ENCODE peak calls at places on chromosomes 5 and 9, in six cellular contexts. One of them, this sample, is unnamed.

GRCh38 chr5:57595530-57596098 is 113.0 kb upstream of the ACTBL2 start:
- DNase-seq in A549: no peak
- DNase-seq in NCI-H345: no peak
- DNase-seq in CD4-positive, alpha-beta T cell: no peak
- DNase-seq in stimulated activated CD4-positive, alpha-beta T cell treated with anti-CD3 and anti-CD28 coated beads, TNF-alpha, amount 100 ng/mL, for 48 hours: no peak
- DNase-seq in activated T-cell treated with anti-CD3 and anti-CD28 coated beads, Interleukin-2, amount 50 U/mL, for 24 hours: no peak
- DNase-seq in this sample: no peak

GRCh38 chr9:23851024-23851629 is 25.1 kb upstream of the ELAVL2 start:
- DNase-seq in A549: peak
- DNase-seq in NCI-H345: peak
- DNase-seq in CD4-positive, alpha-beta T cell: no peak
- DNase-seq in stimulated activated CD4-positive, alpha-beta T cell treated with anti-CD3 and anti-CD28 coated beads, TNF-alpha, amount 100 ng/mL, for 48 hours: no peak
- DNase-seq in activated T-cell treated with anti-CD3 and anti-CD28 coated beads, Interleukin-2, amount 50 U/mL, for 24 hours: no peak
- DNase-seq in this sample: no peak

GRCh38 chr5:136062563-136063274 is 33.9 kb downstream of the TGFBI start:
- DNase-seq in A549: no peak
- DNase-seq in NCI-H345: peak
- DNase-seq in CD4-positive, alpha-beta T cell: no peak
- DNase-seq in stimulated activated CD4-positive, alpha-beta T cell treated with anti-CD3 and anti-CD28 coated beads, TNF-alpha, amount 100 ng/mL, for 48 hours: no peak
- DNase-seq in activated T-cell treated with anti-CD3 and anti-CD28 coated beads, Interleukin-2, amount 50 U/mL, for 24 hours: no peak
- DNase-seq in this sample: no peak

GRCh38 chr9:138053321-138053868 is 175.8 kb downstream of the CACNA1B start:
- DNase-seq in A549: no peak
- DNase-seq in NCI-H345: peak
- DNase-seq in CD4-positive, alpha-beta T cell: no peak
- DNase-seq in stimulated activated CD4-positive, alpha-beta T cell treated with anti-CD3 and anti-CD28 coated beads, TNF-alpha, amount 100 ng/mL, for 48 hours: no peak
- DNase-seq in activated T-cell treated with anti-CD3 and anti-CD28 coated beads, Interleukin-2, amount 50 U/mL, for 24 hours: peak
- DNase-seq in this sample: no peak

GRCh38 chr9:122657527-122657926 is at the start of gene OR1B1:
- DNase-seq in A549: no peak
- DNase-seq in NCI-H345: no peak
- DNase-seq in CD4-positive, alpha-beta T cell: no peak
- DNase-seq in stimulated activated CD4-positive, alpha-beta T cell treated with anti-CD3 and anti-CD28 coated beads, TNF-alpha, amount 100 ng/mL, for 48 hours: no peak
- DNase-seq in activated T-cell treated with anti-CD3 and anti-CD28 coated beads, Interleukin-2, amount 50 U/mL, for 24 hours: no peak
- DNase-seq in this sample: no peak

GRCh38 chr9:70601000-70601929 is 186.8 kb upstream of the KLF9 start:
- DNase-seq in A549: no peak
- DNase-seq in NCI-H345: peak
- DNase-seq in CD4-positive, alpha-beta T cell: no peak
- DNase-seq in stimulated activated CD4-positive, alpha-beta T cell treated with anti-CD3 and anti-CD28 coated beads, TNF-alpha, amount 100 ng/mL, for 48 hours: no peak
- DNase-seq in activated T-cell treated with anti-CD3 and anti-CD28 coated beads, Interleukin-2, amount 50 U/mL, for 24 hours: no peak
- DNase-seq in this sample: no peak

GRCh38 chr5:125075567-125075966 is 329.1 kb upstream of the ZNF608 start:
- DNase-seq in A549: no peak
- DNase-seq in NCI-H345: no peak
- DNase-seq in CD4-positive, alpha-beta T cell: no peak
- DNase-seq in stimulated activated CD4-positive, alpha-beta T cell treated with anti-CD3 and anti-CD28 coated beads, TNF-alpha, amount 100 ng/mL, for 48 hours: no peak
- DNase-seq in activated T-cell treated with anti-CD3 and anti-CD28 coated beads, Interleukin-2, amount 50 U/mL, for 24 hours: no peak
- DNase-seq in this sample: no peak

GRCh38 chr5:90657788-90658187 is 99.2 kb downstream of the ADGRV1 start:
- DNase-seq in A549: no peak
- DNase-seq in NCI-H345: no peak
- DNase-seq in CD4-positive, alpha-beta T cell: no peak
- DNase-seq in stimulated activated CD4-positive, alpha-beta T cell treated with anti-CD3 and anti-CD28 coated beads, TNF-alpha, amount 100 ng/mL, for 48 hours: no peak
- DNase-seq in activated T-cell treated with anti-CD3 and anti-CD28 coated beads, Interleukin-2, amount 50 U/mL, for 24 hours: no peak
- DNase-seq in this sample: no peak

GRCh38 chr5:131129306-131129705 is 35.8 kb downstream of the HINT1 start:
- DNase-seq in A549: no peak
- DNase-seq in NCI-H345: no peak
- DNase-seq in CD4-positive, alpha-beta T cell: no peak
- DNase-seq in stimulated activated CD4-positive, alpha-beta T cell treated with anti-CD3 and anti-CD28 coated beads, TNF-alpha, amount 100 ng/mL, for 48 hours: no peak
- DNase-seq in activated T-cell treated with anti-CD3 and anti-CD28 coated beads, Interleukin-2, amount 50 U/mL, for 24 hours: no peak
- DNase-seq in this sample: no peak

GRCh38 chr9:86624616-86625015 is 270.4 kb upstream of the TUT7 start:
- DNase-seq in A549: no peak
- DNase-seq in NCI-H345: no peak
- DNase-seq in CD4-positive, alpha-beta T cell: no peak
- DNase-seq in stimulated activated CD4-positive, alpha-beta T cell treated with anti-CD3 and anti-CD28 coated beads, TNF-alpha, amount 100 ng/mL, for 48 hours: no peak
- DNase-seq in activated T-cell treated with anti-CD3 and anti-CD28 coated beads, Interleukin-2, amount 50 U/mL, for 24 hours: no peak
- DNase-seq in this sample: no peak

GRCh38 chr5:73233461-73234151 is 60.6 kb downstream of the TMEM174 start:
- DNase-seq in A549: no peak
- DNase-seq in NCI-H345: no peak
- DNase-seq in CD4-positive, alpha-beta T cell: no peak
- DNase-seq in stimulated activated CD4-positive, alpha-beta T cell treated with anti-CD3 and anti-CD28 coated beads, TNF-alpha, amount 100 ng/mL, for 48 hours: no peak
- DNase-seq in activated T-cell treated with anti-CD3 and anti-CD28 coated beads, Interleukin-2, amount 50 U/mL, for 24 hours: no peak
- DNase-seq in this sample: no peak

GRCh38 chr9:10104796-10105195 is 508.0 kb downstream of the PTPRD start:
- DNase-seq in A549: no peak
- DNase-seq in NCI-H345: no peak
- DNase-seq in CD4-positive, alpha-beta T cell: no peak
- DNase-seq in stimulated activated CD4-positive, alpha-beta T cell treated with anti-CD3 and anti-CD28 coated beads, TNF-alpha, amount 100 ng/mL, for 48 hours: no peak
- DNase-seq in activated T-cell treated with anti-CD3 and anti-CD28 coated beads, Interleukin-2, amount 50 U/mL, for 24 hours: no peak
- DNase-seq in this sample: no peak

GRCh38 chr9:127776195-127776918 is 2.1 kb downstream of the SH2D3C start:
- DNase-seq in A549: no peak
- DNase-seq in NCI-H345: no peak
- DNase-seq in CD4-positive, alpha-beta T cell: peak
- DNase-seq in stimulated activated CD4-positive, alpha-beta T cell treated with anti-CD3 and anti-CD28 coated beads, TNF-alpha, amount 100 ng/mL, for 48 hours: peak
- DNase-seq in activated T-cell treated with anti-CD3 and anti-CD28 coated beads, Interleukin-2, amount 50 U/mL, for 24 hours: peak
- DNase-seq in this sample: peak

GRCh38 chr5:140347382-140347781 is 979 bp upstream of the HBEGF start:
- DNase-seq in A549: no peak
- DNase-seq in NCI-H345: no peak
- DNase-seq in CD4-positive, alpha-beta T cell: no peak
- DNase-seq in stimulated activated CD4-positive, alpha-beta T cell treated with anti-CD3 and anti-CD28 coated beads, TNF-alpha, amount 100 ng/mL, for 48 hours: no peak
- DNase-seq in activated T-cell treated with anti-CD3 and anti-CD28 coated beads, Interleukin-2, amount 50 U/mL, for 24 hours: no peak
- DNase-seq in this sample: no peak

GRCh38 chr5:178796165-178796945 is 63.4 kb upstream of the ZNF354B start:
- DNase-seq in A549: no peak
- DNase-seq in NCI-H345: no peak
- DNase-seq in CD4-positive, alpha-beta T cell: no peak
- DNase-seq in stimulated activated CD4-positive, alpha-beta T cell treated with anti-CD3 and anti-CD28 coated beads, TNF-alpha, amount 100 ng/mL, for 48 hours: no peak
- DNase-seq in activated T-cell treated with anti-CD3 and anti-CD28 coated beads, Interleukin-2, amount 50 U/mL, for 24 hours: no peak
- DNase-seq in this sample: no peak

GRCh38 chr5:90557871-90558270 is 726 bp upstream of the ADGRV1 start:
- DNase-seq in A549: no peak
- DNase-seq in NCI-H345: peak
- DNase-seq in CD4-positive, alpha-beta T cell: no peak
- DNase-seq in stimulated activated CD4-positive, alpha-beta T cell treated with anti-CD3 and anti-CD28 coated beads, TNF-alpha, amount 100 ng/mL, for 48 hours: no peak
- DNase-seq in activated T-cell treated with anti-CD3 and anti-CD28 coated beads, Interleukin-2, amount 50 U/mL, for 24 hours: no peak
- DNase-seq in this sample: no peak